ENCODE peak calls at places on chromosomes 11 and 22, in seven cellular contexts. One of them, this sample, is unnamed.
A peak's percentile ranks its signal among the peaks of the same experiment; 100 is the strongest.

GRCh38 chr11:36091256-36091811 is 147.5 kb downstream of the LDLRAD3 start:
- DNase-seq in NCI-H226: peak; percentile 87
- DNase-seq in activated CD8-positive, alpha-beta memory T cell treated with anti-CD3 and anti-CD28 coated beads for 24 hours: no peak
- DNase-seq in glutamatergic neuron: no peak
- DNase-seq in activated T-cell treated with anti-CD3 and anti-CD28 coated beads, Interleukin-2, amount 50 U/mL, for 1 hour: no peak
- DNase-seq in type B pancreatic cell: no peak
- DNase-seq in NAMALWA: no peak
- DNase-seq in this sample: no peak

GRCh38 chr11:93073508-93074280 is 104.2 kb downstream of the MTNR1B start:
- DNase-seq in NCI-H226: no peak
- DNase-seq in activated CD8-positive, alpha-beta memory T cell treated with anti-CD3 and anti-CD28 coated beads for 24 hours: no peak
- DNase-seq in glutamatergic neuron: no peak
- DNase-seq in activated T-cell treated with anti-CD3 and anti-CD28 coated beads, Interleukin-2, amount 50 U/mL, for 1 hour: no peak
- DNase-seq in type B pancreatic cell: no peak
- DNase-seq in NAMALWA: no peak
- DNase-seq in this sample: no peak

GRCh38 chr11:26953770-26954392 is 40.0 kb upstream of the FIBIN start:
- DNase-seq in NCI-H226: no peak
- DNase-seq in activated CD8-positive, alpha-beta memory T cell treated with anti-CD3 and anti-CD28 coated beads for 24 hours: no peak
- DNase-seq in glutamatergic neuron: no peak
- DNase-seq in activated T-cell treated with anti-CD3 and anti-CD28 coated beads, Interleukin-2, amount 50 U/mL, for 1 hour: no peak
- DNase-seq in type B pancreatic cell: no peak
- DNase-seq in NAMALWA: no peak
- DNase-seq in this sample: no peak

GRCh38 chr11:12372111-12372510 is 5.3 kb upstream of the PARVA start:
- DNase-seq in NCI-H226: no peak
- DNase-seq in activated CD8-positive, alpha-beta memory T cell treated with anti-CD3 and anti-CD28 coated beads for 24 hours: no peak
- DNase-seq in glutamatergic neuron: no peak
- DNase-seq in activated T-cell treated with anti-CD3 and anti-CD28 coated beads, Interleukin-2, amount 50 U/mL, for 1 hour: no peak
- DNase-seq in type B pancreatic cell: no peak
- DNase-seq in NAMALWA: no peak
- DNase-seq in this sample: no peak

GRCh38 chr11:112878228-112878627 is 83.0 kb upstream of the NCAM1 start:
- DNase-seq in NCI-H226: no peak
- DNase-seq in activated CD8-positive, alpha-beta memory T cell treated with anti-CD3 and anti-CD28 coated beads for 24 hours: no peak
- DNase-seq in glutamatergic neuron: peak; percentile 36
- DNase-seq in activated T-cell treated with anti-CD3 and anti-CD28 coated beads, Interleukin-2, amount 50 U/mL, for 1 hour: no peak
- DNase-seq in type B pancreatic cell: no peak
- DNase-seq in NAMALWA: no peak
- DNase-seq in this sample: no peak

GRCh38 chr22:27717094-27717493 is 84.5 kb downstream of the MN1 start:
- DNase-seq in NCI-H226: no peak
- DNase-seq in activated CD8-positive, alpha-beta memory T cell treated with anti-CD3 and anti-CD28 coated beads for 24 hours: no peak
- DNase-seq in glutamatergic neuron: no peak
- DNase-seq in activated T-cell treated with anti-CD3 and anti-CD28 coated beads, Interleukin-2, amount 50 U/mL, for 1 hour: no peak
- DNase-seq in type B pancreatic cell: no peak
- DNase-seq in NAMALWA: peak; percentile 33
- DNase-seq in this sample: no peak

GRCh38 chr22:21734540-21735197 is 925 bp downstream of the YPEL1 start:
- DNase-seq in NCI-H226: no peak
- DNase-seq in activated CD8-positive, alpha-beta memory T cell treated with anti-CD3 and anti-CD28 coated beads for 24 hours: no peak
- DNase-seq in glutamatergic neuron: no peak
- DNase-seq in activated T-cell treated with anti-CD3 and anti-CD28 coated beads, Interleukin-2, amount 50 U/mL, for 1 hour: no peak
- DNase-seq in type B pancreatic cell: no peak
- DNase-seq in NAMALWA: peak; percentile 57
- DNase-seq in this sample: no peak

GRCh38 chr22:43128928-43129424 is 14.2 kb downstream of the MCAT start:
- DNase-seq in NCI-H226: no peak
- DNase-seq in activated CD8-positive, alpha-beta memory T cell treated with anti-CD3 and anti-CD28 coated beads for 24 hours: no peak
- DNase-seq in glutamatergic neuron: no peak
- DNase-seq in activated T-cell treated with anti-CD3 and anti-CD28 coated beads, Interleukin-2, amount 50 U/mL, for 1 hour: no peak
- DNase-seq in type B pancreatic cell: no peak
- DNase-seq in NAMALWA: peak; percentile 86
- DNase-seq in this sample: no peak

GRCh38 chr11:43947003-43947500 is 4.6 kb downstream of the C11orf96 start:
- DNase-seq in NCI-H226: no peak
- DNase-seq in activated CD8-positive, alpha-beta memory T cell treated with anti-CD3 and anti-CD28 coated beads for 24 hours: no peak
- DNase-seq in glutamatergic neuron: no peak
- DNase-seq in activated T-cell treated with anti-CD3 and anti-CD28 coated beads, Interleukin-2, amount 50 U/mL, for 1 hour: no peak
- DNase-seq in type B pancreatic cell: no peak
- DNase-seq in NAMALWA: peak; percentile 39
- DNase-seq in this sample: peak; percentile 64

GRCh38 chr11:57274904-57275498 is 38.0 kb upstream of the APLNR start:
- DNase-seq in NCI-H226: peak; percentile 64
- DNase-seq in activated CD8-positive, alpha-beta memory T cell treated with anti-CD3 and anti-CD28 coated beads for 24 hours: no peak
- DNase-seq in glutamatergic neuron: no peak
- DNase-seq in activated T-cell treated with anti-CD3 and anti-CD28 coated beads, Interleukin-2, amount 50 U/mL, for 1 hour: no peak
- DNase-seq in type B pancreatic cell: no peak
- DNase-seq in NAMALWA: no peak
- DNase-seq in this sample: no peak

GRCh38 chr11:122095950-122096942 is 19.8 kb downstream of the BLID start:
- DNase-seq in NCI-H226: peak; percentile 66
- DNase-seq in activated CD8-positive, alpha-beta memory T cell treated with anti-CD3 and anti-CD28 coated beads for 24 hours: no peak
- DNase-seq in glutamatergic neuron: no peak
- DNase-seq in activated T-cell treated with anti-CD3 and anti-CD28 coated beads, Interleukin-2, amount 50 U/mL, for 1 hour: no peak
- DNase-seq in type B pancreatic cell: no peak
- DNase-seq in NAMALWA: no peak
- DNase-seq in this sample: no peak

GRCh38 chr11:93085097-93085496 is 112.7 kb downstream of the SLC36A4 start:
- DNase-seq in NCI-H226: no peak
- DNase-seq in activated CD8-positive, alpha-beta memory T cell treated with anti-CD3 and anti-CD28 coated beads for 24 hours: no peak
- DNase-seq in glutamatergic neuron: no peak
- DNase-seq in activated T-cell treated with anti-CD3 and anti-CD28 coated beads, Interleukin-2, amount 50 U/mL, for 1 hour: no peak
- DNase-seq in type B pancreatic cell: no peak
- DNase-seq in NAMALWA: no peak
- DNase-seq in this sample: no peak

GRCh38 chr11:121321614-121322243 is 29.2 kb downstream of the SC5D start:
- DNase-seq in NCI-H226: no peak
- DNase-seq in activated CD8-positive, alpha-beta memory T cell treated with anti-CD3 and anti-CD28 coated beads for 24 hours: no peak
- DNase-seq in glutamatergic neuron: no peak
- DNase-seq in activated T-cell treated with anti-CD3 and anti-CD28 coated beads, Interleukin-2, amount 50 U/mL, for 1 hour: no peak
- DNase-seq in type B pancreatic cell: no peak
- DNase-seq in NAMALWA: peak; percentile 52
- DNase-seq in this sample: peak; percentile 74

This sample was measured in Karpas-422.